ENCODE peak calls at places on chromosomes 1 and 21, in ten cellular contexts. One of them, this sample, is unnamed.

GRCh38 chr1:54332781-54333585 is 73.2 kb downstream of the SSBP3 start:
- DNase-seq in ureter: no peak
- DNase-seq in nephron progenitor cell: no peak
- DNase-seq in HuH-7.5: no peak
- DNase-seq in endodermal cell: no peak
- DNase-seq in nucleus accumbens: no peak
- DNase-seq in ecto neural progenitor cell: peak; percentile 43
- DNase-seq in spleen: no peak
- DNase-seq in activated T-helper 1 cell treated with anti-CD3 and anti-CD28 coated beads, Interleukin-2, amount 50 U/mL, for 16 hours: no peak
- DNase-seq in GM04504: no peak
- DNase-seq in this sample: no peak

GRCh38 chr1:218297867-218298266 is 12.8 kb downstream of the RRP15 start:
- DNase-seq in ureter: no peak
- DNase-seq in nephron progenitor cell: no peak
- DNase-seq in HuH-7.5: no peak
- DNase-seq in endodermal cell: no peak
- DNase-seq in nucleus accumbens: no peak
- DNase-seq in ecto neural progenitor cell: no peak
- DNase-seq in spleen: no peak
- DNase-seq in activated T-helper 1 cell treated with anti-CD3 and anti-CD28 coated beads, Interleukin-2, amount 50 U/mL, for 16 hours: no peak
- DNase-seq in GM04504: no peak
- DNase-seq in this sample: no peak

GRCh38 chr1:167474191-167474641 is 44.1 kb downstream of the CD247 start:
- DNase-seq in ureter: no peak
- DNase-seq in nephron progenitor cell: no peak
- DNase-seq in HuH-7.5: no peak
- DNase-seq in endodermal cell: peak; percentile 28
- DNase-seq in nucleus accumbens: no peak
- DNase-seq in ecto neural progenitor cell: no peak
- DNase-seq in spleen: no peak
- DNase-seq in activated T-helper 1 cell treated with anti-CD3 and anti-CD28 coated beads, Interleukin-2, amount 50 U/mL, for 16 hours: no peak
- DNase-seq in GM04504: no peak
- DNase-seq in this sample: no peak

GRCh38 chr1:116916533-116917460 is 7.1 kb downstream of the PTGFRN start:
- DNase-seq in ureter: peak; percentile 36
- DNase-seq in nephron progenitor cell: no peak
- DNase-seq in HuH-7.5: no peak
- DNase-seq in endodermal cell: no peak
- DNase-seq in nucleus accumbens: no peak
- DNase-seq in ecto neural progenitor cell: no peak
- DNase-seq in spleen: no peak
- DNase-seq in activated T-helper 1 cell treated with anti-CD3 and anti-CD28 coated beads, Interleukin-2, amount 50 U/mL, for 16 hours: no peak
- DNase-seq in GM04504: no peak
- DNase-seq in this sample: no peak

GRCh38 chr1:83756984-83757717 is 241.8 kb downstream of the TTLL7 start:
- DNase-seq in ureter: no peak
- DNase-seq in nephron progenitor cell: no peak
- DNase-seq in HuH-7.5: no peak
- DNase-seq in endodermal cell: no peak
- DNase-seq in nucleus accumbens: no peak
- DNase-seq in ecto neural progenitor cell: no peak
- DNase-seq in spleen: no peak
- DNase-seq in activated T-helper 1 cell treated with anti-CD3 and anti-CD28 coated beads, Interleukin-2, amount 50 U/mL, for 16 hours: no peak
- DNase-seq in GM04504: no peak
- DNase-seq in this sample: no peak

GRCh38 chr1:185325413-185325812 is 8.4 kb upstream of the IVNS1ABP start:
- DNase-seq in ureter: no peak
- DNase-seq in nephron progenitor cell: no peak
- DNase-seq in HuH-7.5: no peak
- DNase-seq in endodermal cell: no peak
- DNase-seq in nucleus accumbens: no peak
- DNase-seq in ecto neural progenitor cell: no peak
- DNase-seq in spleen: no peak
- DNase-seq in activated T-helper 1 cell treated with anti-CD3 and anti-CD28 coated beads, Interleukin-2, amount 50 U/mL, for 16 hours: no peak
- DNase-seq in GM04504: no peak
- DNase-seq in this sample: no peak

GRCh38 chr1:225735252-225736149 is 42.1 kb upstream of the SRP9 start:
- DNase-seq in ureter: peak; percentile 53
- DNase-seq in nephron progenitor cell: peak; percentile 13
- DNase-seq in HuH-7.5: peak; percentile 36
- DNase-seq in endodermal cell: no peak
- DNase-seq in nucleus accumbens: no peak
- DNase-seq in ecto neural progenitor cell: no peak
- DNase-seq in spleen: no peak
- DNase-seq in activated T-helper 1 cell treated with anti-CD3 and anti-CD28 coated beads, Interleukin-2, amount 50 U/mL, for 16 hours: no peak
- DNase-seq in GM04504: peak; percentile 92
- DNase-seq in this sample: no peak

GRCh38 chr1:241703001-241703400 is 50.9 kb downstream of the WDR64 start:
- DNase-seq in ureter: no peak
- DNase-seq in nephron progenitor cell: no peak
- DNase-seq in HuH-7.5: no peak
- DNase-seq in endodermal cell: no peak
- DNase-seq in nucleus accumbens: no peak
- DNase-seq in ecto neural progenitor cell: no peak
- DNase-seq in spleen: no peak
- DNase-seq in activated T-helper 1 cell treated with anti-CD3 and anti-CD28 coated beads, Interleukin-2, amount 50 U/mL, for 16 hours: no peak
- DNase-seq in GM04504: no peak
- DNase-seq in this sample: no peak

GRCh38 chr21:42864812-42865211 is 14.5 kb downstream of the WDR4 start:
- DNase-seq in ureter: no peak
- DNase-seq in nephron progenitor cell: no peak
- DNase-seq in HuH-7.5: no peak
- DNase-seq in endodermal cell: no peak
- DNase-seq in nucleus accumbens: no peak
- DNase-seq in ecto neural progenitor cell: no peak
- DNase-seq in spleen: no peak
- DNase-seq in activated T-helper 1 cell treated with anti-CD3 and anti-CD28 coated beads, Interleukin-2, amount 50 U/mL, for 16 hours: no peak
- DNase-seq in GM04504: no peak
- DNase-seq in this sample: no peak

GRCh38 chr21:42256316-42256715 is 37.4 kb downstream of the ABCG1 start:
- DNase-seq in ureter: no peak
- DNase-seq in nephron progenitor cell: no peak
- DNase-seq in HuH-7.5: no peak
- DNase-seq in endodermal cell: no peak
- DNase-seq in nucleus accumbens: no peak
- DNase-seq in ecto neural progenitor cell: no peak
- DNase-seq in spleen: no peak
- DNase-seq in activated T-helper 1 cell treated with anti-CD3 and anti-CD28 coated beads, Interleukin-2, amount 50 U/mL, for 16 hours: no peak
- DNase-seq in GM04504: no peak
- DNase-seq in this sample: no peak

GRCh38 chr1:203346060-203346754 is 4.7 kb downstream of the FMOD start:
- DNase-seq in ureter: no peak
- DNase-seq in nephron progenitor cell: no peak
- DNase-seq in HuH-7.5: no peak
- DNase-seq in endodermal cell: peak; percentile 60
- DNase-seq in nucleus accumbens: no peak
- DNase-seq in ecto neural progenitor cell: no peak
- DNase-seq in spleen: no peak
- DNase-seq in activated T-helper 1 cell treated with anti-CD3 and anti-CD28 coated beads, Interleukin-2, amount 50 U/mL, for 16 hours: no peak
- DNase-seq in GM04504: no peak
- DNase-seq in this sample: no peak

GRCh38 chr1:85865183-85865582 is 156.9 kb upstream of the ZNHIT6 start:
- DNase-seq in ureter: no peak
- DNase-seq in nephron progenitor cell: no peak
- DNase-seq in HuH-7.5: no peak
- DNase-seq in endodermal cell: no peak
- DNase-seq in nucleus accumbens: no peak
- DNase-seq in ecto neural progenitor cell: no peak
- DNase-seq in spleen: no peak
- DNase-seq in activated T-helper 1 cell treated with anti-CD3 and anti-CD28 coated beads, Interleukin-2, amount 50 U/mL, for 16 hours: no peak
- DNase-seq in GM04504: peak; percentile 39
- DNase-seq in this sample: no peak

GRCh38 chr1:111988743-111989453 is 570 bp downstream of the KCND3 start:
- DNase-seq in ureter: peak; percentile 47
- DNase-seq in nephron progenitor cell: peak; percentile 29
- DNase-seq in HuH-7.5: peak; percentile 28
- DNase-seq in endodermal cell: peak; percentile 82
- DNase-seq in nucleus accumbens: no peak
- DNase-seq in ecto neural progenitor cell: peak; percentile 60
- DNase-seq in spleen: no peak
- DNase-seq in activated T-helper 1 cell treated with anti-CD3 and anti-CD28 coated beads, Interleukin-2, amount 50 U/mL, for 16 hours: no peak
- DNase-seq in GM04504: no peak
- DNase-seq in this sample: no peak

GRCh38 chr1:154521695-154522094 is 19.5 kb upstream of the SHE start:
- DNase-seq in ureter: no peak
- DNase-seq in nephron progenitor cell: no peak
- DNase-seq in HuH-7.5: no peak
- DNase-seq in endodermal cell: no peak
- DNase-seq in nucleus accumbens: no peak
- DNase-seq in ecto neural progenitor cell: no peak
- DNase-seq in spleen: peak; percentile 4
- DNase-seq in activated T-helper 1 cell treated with anti-CD3 and anti-CD28 coated beads, Interleukin-2, amount 50 U/mL, for 16 hours: no peak
- DNase-seq in GM04504: no peak
- DNase-seq in this sample: no peak

GRCh38 chr1:67393240-67393639 is 37.0 kb downstream of the SERBP1 start:
- DNase-seq in ureter: no peak
- DNase-seq in nephron progenitor cell: no peak
- DNase-seq in HuH-7.5: no peak
- DNase-seq in endodermal cell: no peak
- DNase-seq in nucleus accumbens: no peak
- DNase-seq in ecto neural progenitor cell: no peak
- DNase-seq in spleen: no peak
- DNase-seq in activated T-helper 1 cell treated with anti-CD3 and anti-CD28 coated beads, Interleukin-2, amount 50 U/mL, for 16 hours: no peak
- DNase-seq in GM04504: no peak
- DNase-seq in this sample: no peak

GRCh38 chr1:48048064-48048463 is 50.9 kb upstream of the TRABD2B start:
- DNase-seq in ureter: no peak
- DNase-seq in nephron progenitor cell: no peak
- DNase-seq in HuH-7.5: no peak
- DNase-seq in endodermal cell: no peak
- DNase-seq in nucleus accumbens: peak; percentile 17
- DNase-seq in ecto neural progenitor cell: no peak
- DNase-seq in spleen: no peak
- DNase-seq in activated T-helper 1 cell treated with anti-CD3 and anti-CD28 coated beads, Interleukin-2, amount 50 U/mL, for 16 hours: no peak
- DNase-seq in GM04504: no peak
- DNase-seq in this sample: no peak

GRCh38 chr1:243946946-243947345 is 96.9 kb upstream of the AKT3 start:
- DNase-seq in ureter: no peak
- DNase-seq in nephron progenitor cell: no peak
- DNase-seq in HuH-7.5: no peak
- DNase-seq in endodermal cell: peak; percentile 82
- DNase-seq in nucleus accumbens: no peak
- DNase-seq in ecto neural progenitor cell: no peak
- DNase-seq in spleen: no peak
- DNase-seq in activated T-helper 1 cell treated with anti-CD3 and anti-CD28 coated beads, Interleukin-2, amount 50 U/mL, for 16 hours: no peak
- DNase-seq in GM04504: no peak
- DNase-seq in this sample: no peak

This sample was measured in type B pancreatic cell.